ENCODE peak calls at places on chromosome 3, in six cellular contexts. One of them, this sample, is unnamed.

GRCh38 chr3:121482651-121483050 is 63.1 kb downstream of the POLQ start:
- DNase-seq in adrenal gland: no peak
- DNase-seq in amygdala: no peak
- DNase-seq in Daoy: peak
- DNase-seq in substantia nigra: no peak
- DNase-seq in epithelial cell of esophagus: peak
- DNase-seq in this sample: no peak

GRCh38 chr3:140432176-140432753 is 245.6 kb upstream of the TRIM42 start:
- DNase-seq in adrenal gland: no peak
- DNase-seq in epithelial cell of esophagus: no peak
- DNase-seq in substantia nigra: no peak
- DNase-seq in Daoy: no peak
- DNase-seq in amygdala: no peak
- DNase-seq in this sample: no peak

GRCh38 chr3:124158174-124158812 is 166.4 kb upstream of the ROPN1 start:
- DNase-seq in substantia nigra: no peak
- DNase-seq in amygdala: no peak
- DNase-seq in adrenal gland: peak
- DNase-seq in epithelial cell of esophagus: no peak
- DNase-seq in Daoy: no peak
- DNase-seq in this sample: no peak

GRCh38 chr3:55474213-55474632 is 12.9 kb downstream of the WNT5A start:
- DNase-seq in epithelial cell of esophagus: no peak
- DNase-seq in adrenal gland: no peak
- DNase-seq in substantia nigra: no peak
- DNase-seq in amygdala: no peak
- DNase-seq in Daoy: no peak
- DNase-seq in this sample: no peak

GRCh38 chr3:48433472-48434118 is 3.7 kb upstream of the PLXNB1 start:
- DNase-seq in Daoy: no peak
- DNase-seq in amygdala: no peak
- DNase-seq in epithelial cell of esophagus: peak
- DNase-seq in adrenal gland: no peak
- DNase-seq in substantia nigra: no peak
- DNase-seq in this sample: no peak

GRCh38 chr3:58028902-58029301 is 20.7 kb downstream of the FLNB start:
- DNase-seq in epithelial cell of esophagus: no peak
- DNase-seq in substantia nigra: no peak
- DNase-seq in Daoy: no peak
- DNase-seq in adrenal gland: no peak
- DNase-seq in amygdala: no peak
- DNase-seq in this sample: no peak

GRCh38 chr3:186902154-186902553 is 28.2 kb upstream of the ST6GAL1 start:
- DNase-seq in substantia nigra: no peak
- DNase-seq in epithelial cell of esophagus: no peak
- DNase-seq in adrenal gland: no peak
- DNase-seq in amygdala: no peak
- DNase-seq in Daoy: peak
- DNase-seq in this sample: no peak

GRCh38 chr3:190252080-190252479 is 70.2 kb downstream of the CLDN1 start:
- DNase-seq in amygdala: no peak
- DNase-seq in adrenal gland: no peak
- DNase-seq in Daoy: no peak
- DNase-seq in substantia nigra: no peak
- DNase-seq in epithelial cell of esophagus: peak
- DNase-seq in this sample: no peak

GRCh38 chr3:106794442-106794841 is 582.8 kb upstream of the CCDC54 start:
- DNase-seq in substantia nigra: no peak
- DNase-seq in adrenal gland: no peak
- DNase-seq in Daoy: no peak
- DNase-seq in amygdala: no peak
- DNase-seq in epithelial cell of esophagus: no peak
- DNase-seq in this sample: no peak

This sample was measured in stimulated activated naive B cell treated with anti-CD40 and anti-IgM and Interleukin-4, amounts not matched to agents 10 μg/mL and 1 μg/mL and 100 μg/mL, for 72 hours.